ENCODE peak calls at places on chromosomes 16 and 17, in five cellular contexts. O, N, V, K and X are unnamed samples.

GRCh38 chr16:4506450-4506849 is 30.3 kb downstream of the HMOX2 start:
- DNase-seq in O (peak; percentile 84), N (peak; percentile 39), V (peak; percentile 63), K (peak; percentile 62), X (peak; percentile 67)

GRCh38 chr17:48181653-48182052 is 74.1 kb downstream of the SNX11 start:
- DNase-seq in O (peak; percentile 25), N (no peak), V (no peak), K (peak; percentile 50), X (peak; percentile 6)

GRCh38 chr17:75601057-75601987 is 13.7 kb downstream of the MYO15B start:
- DNase-seq in O (peak; percentile 23), N (no peak), V (peak; percentile 87), K (peak; percentile 82), X (peak; percentile 28)

GRCh38 chr17:57158296-57158695 is 73.2 kb downstream of the AKAP1 start:
- DNase-seq in O (no peak), N (no peak), V (no peak), K (no peak), X (no peak)

GRCh38 chr17:58520843-58521430 is 6.5 kb upstream of the MTMR4 start:
- DNase-seq in O (no peak), N (no peak), V (no peak), K (no peak), X (no peak)

GRCh38 chr17:73467651-73468050 is 155.8 kb upstream of the CDC42EP4 start:
- DNase-seq in O (no peak), N (no peak), V (no peak), K (no peak), X (no peak)

GRCh38 chr16:73735018-73735417 is 561.6 kb upstream of the PSMD7 start:
- DNase-seq in O (peak; percentile 79), N (peak; percentile 11), V (no peak), K (no peak), X (peak; percentile 63)

GRCh38 chr17:57073626-57074025 is 11.4 kb upstream of the AKAP1 start:
- DNase-seq in O (no peak), N (no peak), V (no peak), K (no peak), X (no peak)

GRCh38 chr17:44872131-44872768 is 24.6 kb downstream of the HIGD1B start:
- DNase-seq in O (no peak), N (no peak), V (peak; percentile 18), K (no peak), X (no peak)

GRCh38 chr17:65865715-65866425 is 304.4 kb upstream of the AXIN2 start:
- DNase-seq in O (no peak), N (no peak), V (no peak), K (no peak), X (no peak)

GRCh38 chr17:44144966-44145739 is 3.4 kb downstream of the HROB start:
- DNase-seq in O (no peak), N (no peak), V (no peak), K (no peak), X (no peak)

GRCh38 chr16:81647527-81647926 is 131.6 kb upstream of the PLCG2 start:
- DNase-seq in O (peak; percentile 29), N (no peak), V (no peak), K (peak; percentile 80), X (peak; percentile 59)

GRCh38 chr16:87974190-87974589 is 23.0 kb downstream of the BANP start:
- DNase-seq in O (no peak), N (no peak), V (no peak), K (no peak), X (no peak)

GRCh38 chr17:57490446-57490845 is 234.1 kb downstream of the MSI2 start:
- DNase-seq in O (no peak), N (no peak), V (no peak), K (no peak), X (no peak)

GRCh38 chr17:76716146-76716833 is 5.5 kb upstream of the MXRA7 start:
- DNase-seq in O (peak; percentile 98), N (no peak), V (no peak), K (no peak), X (peak; percentile 99)

DNA sequence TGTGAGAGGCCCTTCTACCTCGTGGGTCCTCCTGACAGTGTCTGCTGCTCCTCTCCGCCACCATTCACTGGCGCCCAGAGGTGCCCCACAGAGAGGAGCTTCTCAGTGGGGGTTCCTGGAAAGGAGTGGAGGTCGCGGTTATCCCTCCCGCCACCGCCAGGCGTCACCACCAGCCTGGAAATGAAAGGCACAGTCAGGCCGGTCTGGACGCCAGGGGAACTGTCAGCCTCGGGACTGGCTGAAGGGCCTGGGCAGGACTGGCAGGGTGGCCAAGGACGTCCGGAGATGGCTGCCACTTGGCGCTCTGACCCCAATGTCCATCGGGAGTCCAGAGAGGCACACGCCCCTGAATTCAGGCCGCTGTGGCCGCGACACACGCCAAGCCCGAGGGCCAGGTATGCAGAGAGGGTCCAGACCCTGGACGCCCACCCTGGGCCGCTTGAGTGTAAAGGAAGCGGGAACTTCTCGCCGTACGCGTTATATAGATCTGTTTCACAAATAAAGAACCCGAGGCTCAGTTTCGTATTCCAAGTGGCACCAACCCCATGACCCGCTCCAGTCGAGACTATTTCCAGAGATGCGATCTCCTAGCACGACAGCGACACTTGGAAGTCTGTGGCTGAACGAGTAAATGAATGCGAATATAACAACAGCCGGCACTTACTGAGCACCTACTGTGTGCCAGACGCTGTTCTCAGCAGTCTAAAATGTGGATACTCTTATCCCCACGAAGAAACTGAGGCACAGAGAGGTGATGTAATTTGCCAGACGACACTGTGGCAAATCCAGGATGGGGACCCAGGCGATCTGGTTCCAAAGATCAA is 7.6 kb upstream of the NXPH3 start:
- DNase-seq in O (peak; percentile 70), N (no peak), V (peak; percentile 90), K (peak; percentile 78), X (peak; percentile 68)
- H3K4me3 ChIP-seq in O (peak overlapping the region; percentile 14), N (no peak overlapping the region), V (peak overlapping the region; percentile 22), K (peak overlapping the region; percentile 48), X (peak overlapping the region; percentile 55)

GRCh38 chr16:14003119-14003570 is 68.0 kb upstream of the MRTFB start:
- DNase-seq in O (peak; percentile 48), N (no peak), V (peak; percentile 29), K (no peak), X (peak; percentile 44)
- TF ChIP-seq CTCF in O (no peak), N (no peak), V (no peak), K (no peak), X (peak; percentile 42)

GRCh38 chr17:28509784-28510183 is 3.6 kb downstream of the FOXN1 start:
- DNase-seq in O (no peak), N (no peak), V (no peak), K (no peak), X (no peak)

GRCh38 chr17:28508325-28508724 is 2.2 kb downstream of the FOXN1 start:
- DNase-seq in O (no peak), N (no peak), V (no peak), K (no peak), X (no peak)

GRCh38 chr17:28506763-28507487 is 777 bp downstream of the FOXN1 start:
- DNase-seq in O (no peak), N (no peak), V (no peak), K (no peak), X (no peak)

GRCh38 chr17:28505986-28506665 is at the start of gene FOXN1:
- DNase-seq in O (no peak), N (no peak), V (no peak), K (no peak), X (no peak)

GRCh38 chr17:28507567-28508195 is 1.5 kb downstream of the FOXN1 start:
- DNase-seq in O (no peak), N (no peak), V (peak; percentile 48), K (no peak), X (no peak)
- H3K4me3 ChIP-seq in O (no peak overlapping the region), N (no peak overlapping the region), V (no peak overlapping the region), K (no peak overlapping the region), X (no peak overlapping the region)

GRCh38 chr16:28524544-28525179 is 14.1 kb downstream of the NUPR1 start:
- DNase-seq in O (no peak), N (no peak), V (no peak), K (no peak), X (no peak)
- TF ChIP-seq CTCF in O (no peak), N (peak; percentile 19), V (no peak), K (no peak), X (no peak)

DNA sequence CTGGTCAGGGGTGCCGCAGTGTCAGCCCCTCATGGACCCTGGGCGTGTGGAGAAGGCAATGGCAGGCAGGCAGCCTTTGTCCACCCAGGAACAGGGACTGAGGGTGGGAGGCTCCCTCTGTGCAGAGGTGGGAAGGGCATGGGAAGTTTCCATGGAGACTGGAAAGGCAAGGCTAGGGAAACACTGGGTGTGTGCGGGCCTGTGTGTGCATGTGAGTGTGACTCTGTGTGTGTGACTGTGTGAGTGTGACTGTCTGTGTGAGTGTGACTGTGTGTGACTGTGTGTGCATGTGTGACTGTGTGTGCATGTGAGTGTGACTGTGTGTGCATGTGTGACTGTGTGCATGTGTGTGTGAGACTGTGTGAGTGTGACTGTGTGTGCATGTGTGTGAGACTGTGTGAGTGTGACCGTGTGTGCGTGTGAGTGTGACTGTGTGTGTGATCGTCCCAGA is 899 bp downstream of the CD300C start:
- DNase-seq in O (no peak), N (no peak), V (no peak), K (no peak), X (no peak)
- H3K4me3 ChIP-seq in O (no peak overlapping the region), N (no peak overlapping the region), V (no peak overlapping the region), K (no peak overlapping the region), X (no peak overlapping the region)

DNA sequence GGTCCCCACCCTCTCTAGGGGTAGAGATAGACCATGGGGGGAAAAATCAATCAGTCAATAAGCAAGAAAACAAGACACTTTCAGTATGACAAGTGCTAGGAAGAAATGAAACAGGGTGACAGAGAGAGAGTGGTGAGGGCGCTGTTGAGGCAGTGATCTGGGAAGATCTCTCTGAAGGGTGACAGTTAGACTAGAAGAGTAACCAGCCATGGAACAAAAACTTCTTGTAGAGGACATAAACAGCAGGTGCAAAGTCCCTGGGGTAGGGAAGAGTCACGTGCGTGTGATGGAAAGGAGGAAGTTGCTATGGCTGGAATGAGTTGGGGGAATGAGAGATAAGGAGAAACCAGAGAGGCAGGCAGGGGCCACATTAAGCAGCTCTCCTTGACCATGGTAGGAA is 16.8 kb upstream of the EMP2 start:
- DNase-seq in O (no peak), N (no peak), V (no peak), K (no peak), X (no peak)
- TF ChIP-seq CTCF in O (no peak), N (peak; percentile 29), V (no peak), K (no peak), X (no peak)